ENCODE peak calls at places on chromosome 12, in four cellular contexts. One of them, this sample, is unnamed.

GRCh38 chr12:90260136-90260535 is 551.5 kb upstream of the ATP2B1 start:
- DNase-seq in AG04449: no peak
- DNase-seq in BJ: no peak
- DNase-seq in cardiac muscle cell: no peak
- DNase-seq in this sample: no peak

GRCh38 chr12:96047621-96048211 is 12.3 kb upstream of the LTA4H start:
- DNase-seq in AG04449: no peak
- DNase-seq in BJ: no peak
- DNase-seq in cardiac muscle cell: no peak
- DNase-seq in this sample: no peak

GRCh38 chr12:14239350-14239934 is 126.0 kb upstream of the ATF7IP start:
- DNase-seq in BJ: no peak
- DNase-seq in cardiac muscle cell: peak; percentile 69
- DNase-seq in AG04449: no peak
- DNase-seq in this sample: no peak

GRCh38 chr12:105487961-105488360 is 157.5 kb downstream of the C12orf75 start:
- DNase-seq in AG04449: no peak
- DNase-seq in cardiac muscle cell: no peak
- DNase-seq in BJ: no peak
- DNase-seq in this sample: no peak

GRCh38 chr12:55757701-55758100 is 14.8 kb downstream of the GDF11 start:
- DNase-seq in AG04449: no peak
- DNase-seq in cardiac muscle cell: no peak
- DNase-seq in BJ: no peak
- DNase-seq in this sample: no peak

GRCh38 chr12:53219116-53219955 is 12.3 kb upstream of the ITGB7 start:
- DNase-seq in BJ: no peak
- DNase-seq in cardiac muscle cell: no peak
- DNase-seq in AG04449: no peak
- DNase-seq in this sample: no peak

GRCh38 chr12:100801335-100801734 is 6.8 kb downstream of the ANO4 start:
- DNase-seq in AG04449: no peak
- DNase-seq in BJ: no peak
- DNase-seq in cardiac muscle cell: no peak
- DNase-seq in this sample: no peak

GRCh38 chr12:93127582-93128331 is 198.7 kb upstream of the EEA1 start:
- DNase-seq in AG04449: no peak
- DNase-seq in cardiac muscle cell: peak; percentile 87
- DNase-seq in BJ: peak; percentile 76
- DNase-seq in this sample: no peak

GRCh38 chr12:107243316-107243715 is 150.0 kb upstream of the CRY1 start:
- DNase-seq in AG04449: no peak
- DNase-seq in cardiac muscle cell: no peak
- DNase-seq in BJ: no peak
- DNase-seq in this sample: no peak

GRCh38 chr12:128813392-128813791 is 10.4 kb downstream of the SLC15A4 start:
- DNase-seq in BJ: no peak
- DNase-seq in AG04449: no peak
- DNase-seq in cardiac muscle cell: no peak
- DNase-seq in this sample: no peak

GRCh38 chr12:54935235-54935951 is 49.2 kb downstream of the TESPA1 start:
- DNase-seq in BJ: peak; percentile 51
- DNase-seq in cardiac muscle cell: no peak
- DNase-seq in AG04449: peak; percentile 44
- DNase-seq in this sample: peak; percentile 78

GRCh38 chr12:76106631-76107030 is 22.1 kb upstream of the NAP1L1 start:
- DNase-seq in BJ: no peak
- DNase-seq in AG04449: no peak
- DNase-seq in cardiac muscle cell: no peak
- DNase-seq in this sample: no peak

GRCh38 chr12:107200394-107200793 is 107.0 kb upstream of the CRY1 start:
- DNase-seq in BJ: no peak
- DNase-seq in AG04449: no peak
- DNase-seq in cardiac muscle cell: no peak
- DNase-seq in this sample: peak; percentile 67

GRCh38 chr12:52628841-52629240 is 10.5 kb upstream of the KRT73 start:
- DNase-seq in cardiac muscle cell: no peak
- DNase-seq in AG04449: no peak
- DNase-seq in BJ: no peak
- DNase-seq in this sample: no peak

GRCh38 chr12:120670667-120671066 is 16.3 kb upstream of the MLEC start:
- DNase-seq in cardiac muscle cell: no peak
- DNase-seq in AG04449: no peak
- DNase-seq in BJ: no peak
- DNase-seq in this sample: no peak

GRCh38 chr12:104775731-104776231 is 182.3 kb downstream of the SLC41A2 start:
- DNase-seq in cardiac muscle cell: no peak
- DNase-seq in AG04449: no peak
- DNase-seq in BJ: no peak
- DNase-seq in this sample: no peak

GRCh38 chr12:122185494-122186082 is 2.7 kb downstream of the LRRC43 start:
- DNase-seq in BJ: no peak
- DNase-seq in cardiac muscle cell: no peak
- DNase-seq in AG04449: no peak
- DNase-seq in this sample: no peak

GRCh38 chr12:75623631-75624118 is 112.3 kb upstream of the KRR1 start:
- DNase-seq in cardiac muscle cell: peak; percentile 45
- DNase-seq in AG04449: no peak
- DNase-seq in BJ: no peak
- DNase-seq in this sample: no peak

GRCh38 chr12:15230137-15230536 is 8.9 kb upstream of the RERG start:
- DNase-seq in cardiac muscle cell: no peak
- DNase-seq in AG04449: no peak
- DNase-seq in BJ: no peak
- DNase-seq in this sample: no peak

GRCh38 chr12:53300187-53300586 is 692 bp downstream of the MYG1 start:
- DNase-seq in BJ: no peak
- DNase-seq in AG04449: no peak
- DNase-seq in cardiac muscle cell: peak; percentile 5
- DNase-seq in this sample: no peak

GRCh38 chr12:65098364-65098763 is 22.7 kb downstream of the WIF1 start:
- DNase-seq in cardiac muscle cell: no peak
- DNase-seq in BJ: no peak
- DNase-seq in AG04449: no peak
- DNase-seq in this sample: no peak

GRCh38 chr12:32089156-32089950 is 17.3 kb upstream of the BICD1 start:
- DNase-seq in BJ: no peak
- DNase-seq in AG04449: no peak
- DNase-seq in cardiac muscle cell: no peak
- DNase-seq in this sample: no peak

GRCh38 chr12:57729321-57729844 is 9.2 kb downstream of the AGAP2 start:
- DNase-seq in BJ: no peak
- DNase-seq in cardiac muscle cell: no peak
- DNase-seq in AG04449: no peak
- DNase-seq in this sample: no peak

GRCh38 chr12:47017901-47018479 is 61.4 kb upstream of the PCED1B start:
- DNase-seq in AG04449: no peak
- DNase-seq in BJ: peak; percentile 58
- DNase-seq in cardiac muscle cell: no peak
- DNase-seq in this sample: no peak

GRCh38 chr12:18549598-18549997 is 188.2 kb downstream of the PLCZ1 start:
- DNase-seq in AG04449: no peak
- DNase-seq in BJ: no peak
- DNase-seq in cardiac muscle cell: no peak
- DNase-seq in this sample: no peak

GRCh38 chr12:19515179-19515578 is 75.9 kb downstream of the AEBP2 start:
- DNase-seq in cardiac muscle cell: no peak
- DNase-seq in BJ: no peak
- DNase-seq in AG04449: no peak
- DNase-seq in this sample: no peak

GRCh38 chr12:69059465-69060457 is 126.8 kb upstream of the CPM start:
- DNase-seq in cardiac muscle cell: no peak
- DNase-seq in AG04449: peak; percentile 67
- DNase-seq in BJ: peak; percentile 70
- DNase-seq in this sample: no peak

GRCh38 chr12:121872546-121873223 is 14.0 kb upstream of the HPD start:
- DNase-seq in AG04449: peak; percentile 87
- DNase-seq in cardiac muscle cell: peak; percentile 20
- DNase-seq in BJ: peak; percentile 77
- DNase-seq in this sample: no peak

GRCh38 chr12:92529944-92530343 is 172.8 kb upstream of the PLEKHG7 start:
- DNase-seq in AG04449: no peak
- DNase-seq in cardiac muscle cell: no peak
- DNase-seq in BJ: no peak
- DNase-seq in this sample: no peak

GRCh38 chr12:57138526-57139272 is 8.7 kb downstream of the LRP1-AS start:
- DNase-seq in AG04449: no peak
- DNase-seq in cardiac muscle cell: no peak
- DNase-seq in BJ: no peak
- DNase-seq in this sample: no peak

GRCh38 chr12:129540249-129540648 is 363.6 kb downstream of the TMEM132D start:
- DNase-seq in BJ: no peak
- DNase-seq in cardiac muscle cell: no peak
- DNase-seq in AG04449: no peak
- DNase-seq in this sample: no peak

GRCh38 chr12:59619461-59620240 is 23.8 kb downstream of the SLC16A7 start:
- DNase-seq in AG04449: no peak
- DNase-seq in cardiac muscle cell: no peak
- DNase-seq in BJ: no peak
- DNase-seq in this sample: no peak

GRCh38 chr12:18578191-18578590 is 159.6 kb downstream of the PLCZ1 start:
- DNase-seq in BJ: no peak
- DNase-seq in AG04449: no peak
- DNase-seq in cardiac muscle cell: no peak
- DNase-seq in this sample: peak; percentile 49

GRCh38 chr12:92973614-92974013 is 44.5 kb upstream of the EEA1 start:
- DNase-seq in cardiac muscle cell: no peak
- DNase-seq in BJ: no peak
- DNase-seq in AG04449: peak; percentile 71
- DNase-seq in this sample: peak; percentile 91

GRCh38 chr12:130656411-130656810 is 59.7 kb downstream of the RIMBP2 start:
- DNase-seq in AG04449: no peak
- DNase-seq in BJ: no peak
- DNase-seq in cardiac muscle cell: no peak
- DNase-seq in this sample: no peak

GRCh38 chr12:121839106-121839992 is 19.3 kb downstream of the HPD start:
- DNase-seq in cardiac muscle cell: peak; percentile 99
- DNase-seq in BJ: peak; percentile 81
- DNase-seq in AG04449: peak; percentile 65
- DNase-seq in this sample: no peak

DNA sequence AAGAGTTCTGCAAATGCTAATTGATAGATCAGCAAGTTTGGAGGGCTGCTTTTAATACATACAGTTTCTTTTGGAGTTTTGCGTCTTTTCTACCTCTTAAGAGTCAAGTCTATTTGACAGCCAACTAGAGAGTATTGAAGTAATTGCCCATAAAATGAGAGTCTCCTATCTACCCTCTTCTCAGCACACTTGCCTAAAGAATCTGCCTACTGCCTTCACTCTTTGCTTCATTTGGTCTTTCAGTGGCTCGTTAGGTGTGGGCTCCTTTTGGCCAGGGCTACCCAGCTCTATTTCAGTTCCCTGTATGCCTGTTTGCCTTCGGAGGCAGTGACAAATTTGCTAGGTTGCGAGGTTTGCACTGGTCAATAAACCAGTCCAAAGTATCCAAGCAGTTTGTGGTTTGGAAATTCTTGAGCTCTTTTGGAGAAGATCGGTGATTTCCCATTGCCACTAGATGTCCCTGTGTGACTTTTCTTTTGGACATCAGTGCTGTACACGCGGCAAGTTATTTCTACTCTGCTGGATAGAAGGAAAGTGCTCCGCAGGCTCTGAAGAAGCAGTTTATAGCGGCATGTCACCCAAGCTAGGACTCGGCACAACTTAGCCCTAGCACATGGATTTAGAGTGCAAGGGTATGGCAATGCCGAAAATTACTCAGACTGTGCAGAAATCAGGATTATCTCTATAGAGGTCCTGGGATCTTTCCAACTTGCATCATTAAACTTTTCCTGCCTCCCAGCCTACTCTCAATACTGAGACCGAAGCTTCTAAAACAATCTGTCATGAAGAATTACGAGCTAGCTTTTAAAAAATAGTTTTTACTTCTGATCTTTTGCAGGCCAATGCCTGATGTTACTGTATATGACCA is 38.6 kb downstream of the MGST1 start:
- DNase-seq in cardiac muscle cell: peak; percentile 77
- DNase-seq in BJ: peak; percentile 5
- DNase-seq in AG04449: peak; percentile 16
- DNase-seq in this sample: peak; percentile 22
- H3K4me3 ChIP-seq in cardiac muscle cell: no peak overlapping the region
- H3K4me3 ChIP-seq in BJ: no peak overlapping the region
- H3K4me3 ChIP-seq in AG04449: no peak overlapping the region
- H3K4me3 ChIP-seq in this sample: no peak overlapping the region

GRCh38 chr12:1126089-1126488 is 135.1 kb downstream of the ERC1 start:
- DNase-seq in BJ: no peak
- DNase-seq in AG04449: no peak
- DNase-seq in cardiac muscle cell: no peak
- DNase-seq in this sample: no peak
- TF ChIP-seq CTCF in BJ: no peak
- TF ChIP-seq CTCF in AG04449: no peak
- TF ChIP-seq CTCF in cardiac muscle cell: no peak
- TF ChIP-seq CTCF in this sample: no peak

GRCh38 chr12:124420041-124420765 is 125.3 kb downstream of the RFLNA start:
- DNase-seq in BJ: no peak
- DNase-seq in cardiac muscle cell: no peak
- DNase-seq in AG04449: no peak
- DNase-seq in this sample: no peak

GRCh38 chr12:124422570-124423523 is 128.0 kb downstream of the RFLNA start:
- DNase-seq in BJ: peak; percentile 87
- DNase-seq in AG04449: peak; percentile 63
- DNase-seq in cardiac muscle cell: no peak
- DNase-seq in this sample: peak; percentile 26

GRCh38 chr12:124419292-124420040 is 124.6 kb downstream of the RFLNA start:
- DNase-seq in AG04449: no peak
- DNase-seq in BJ: no peak
- DNase-seq in cardiac muscle cell: no peak
- DNase-seq in this sample: no peak

GRCh38 chr12:124422142-124422569 is 127.3 kb downstream of the RFLNA start:
- DNase-seq in cardiac muscle cell: no peak
- DNase-seq in BJ: no peak
- DNase-seq in AG04449: no peak
- DNase-seq in this sample: no peak

GRCh38 chr12:124420972-124421674 is 126.2 kb downstream of the RFLNA start:
- DNase-seq in cardiac muscle cell: peak; percentile 85
- DNase-seq in AG04449: no peak
- DNase-seq in BJ: no peak
- DNase-seq in this sample: no peak
- H3K4me3 ChIP-seq in cardiac muscle cell: no peak overlapping the region
- H3K4me3 ChIP-seq in AG04449: no peak overlapping the region
- H3K4me3 ChIP-seq in BJ: no peak overlapping the region
- H3K4me3 ChIP-seq in this sample: no peak overlapping the region

GRCh38 chr12:110578522-110579238 is 4.4 kb downstream of the PPTC7 start:
- DNase-seq in cardiac muscle cell: no peak
- DNase-seq in AG04449: no peak
- DNase-seq in BJ: no peak
- DNase-seq in this sample: no peak

GRCh38 chr12:110577717-110578521 is 5.2 kb downstream of the PPTC7 start:
- DNase-seq in BJ: no peak
- DNase-seq in cardiac muscle cell: no peak
- DNase-seq in AG04449: no peak
- DNase-seq in this sample: no peak

GRCh38 chr12:110581951-110582285 is 1.2 kb downstream of the PPTC7 start:
- DNase-seq in cardiac muscle cell: peak; percentile 58
- DNase-seq in BJ: no peak
- DNase-seq in AG04449: no peak
- DNase-seq in this sample: no peak

GRCh38 chr12:110579889-110580253 is 3.2 kb downstream of the PPTC7 start:
- DNase-seq in cardiac muscle cell: no peak
- DNase-seq in AG04449: no peak
- DNase-seq in BJ: no peak
- DNase-seq in this sample: no peak

GRCh38 chr12:110579239-110579888 is 3.8 kb downstream of the PPTC7 start:
- DNase-seq in cardiac muscle cell: no peak
- DNase-seq in BJ: no peak
- DNase-seq in AG04449: no peak
- DNase-seq in this sample: no peak
- TF ChIP-seq CTCF in cardiac muscle cell: no peak
- TF ChIP-seq CTCF in BJ: no peak
- TF ChIP-seq CTCF in AG04449: no peak
- TF ChIP-seq CTCF in this sample: no peak